ENCODE peak calls at places on chromosomes 13 and 19, in six cellular contexts. V, N, P, W, B and U are unnamed samples.

GRCh38 chr13:32669030-32669646 is 82.9 kb downstream of the PDS5B start:
- DNase-seq in W (peak), B (no peak), P (no peak), N (peak), V (no peak), U (no peak)

GRCh38 chr13:40971321-40971720 is 47.8 kb downstream of the ELF1 start:
- DNase-seq in V (no peak), P (no peak), N (no peak), W (no peak), B (no peak), U (no peak)

GRCh38 chr19:45746866-45747265 is 13.6 kb downstream of the MEIOSIN start:
- DNase-seq in B (no peak), P (no peak), V (no peak), N (no peak), W (no peak), U (no peak)

GRCh38 chr19:53102701-53103140 is 501 bp downstream of the ZNF160 start:
- DNase-seq in N (no peak), B (no peak), V (no peak), W (peak), P (peak), U (peak)

GRCh38 chr19:17376935-17377600 is at the start of gene PLVAP:
- DNase-seq in P (no peak), B (peak), N (no peak), V (no peak), W (no peak), U (no peak)

GRCh38 chr19:3123088-3123721 is 12.6 kb upstream of the GNA15 start:
- DNase-seq in P (no peak), W (no peak), N (no peak), V (no peak), B (no peak), U (no peak)

GRCh38 chr13:113135281-113135760 is 12.7 kb downstream of the F10 start:
- DNase-seq in B (no peak), V (no peak), P (no peak), W (no peak), N (no peak), U (no peak)

GRCh38 chr13:113152894-113153809 is 5.3 kb upstream of the PROZ start:
- DNase-seq in W (peak), B (peak), P (peak), V (no peak), N (no peak), U (peak)

GRCh38 chr19:46225558-46226004 is 4.0 kb upstream of the IGFL1 start:
- DNase-seq in W (peak), B (no peak), N (no peak), V (no peak), P (no peak), U (no peak)

GRCh38 chr13:77470986-77471385 is 64.5 kb upstream of the SCEL start:
- DNase-seq in W (no peak), V (no peak), P (no peak), N (no peak), B (no peak), U (no peak)

GRCh38 chr19:12766051-12766521 is 9.3 kb downstream of the HOOK2 start:
- DNase-seq in B (peak), P (peak), N (no peak), V (peak), W (peak), U (peak)

GRCh38 chr13:21240586-21240985 is 64.1 kb downstream of the MRPL57 start:
- DNase-seq in N (no peak), W (peak), V (no peak), B (no peak), P (no peak), U (no peak)

GRCh38 chr13:94858856-94859811 is 146.8 kb upstream of the SOX21 start:
- DNase-seq in P (no peak), B (peak), V (no peak), N (no peak), W (peak), U (no peak)

GRCh38 chr13:94192576-94192975 is 286.9 kb downstream of the DCT start:
- DNase-seq in W (peak), B (no peak), N (no peak), P (peak), V (no peak), U (no peak)

GRCh38 chr13:68232351-68233130 is 1002.4 kb upstream of the PCDH9 start:
- DNase-seq in B (no peak), W (no peak), P (no peak), N (no peak), V (no peak), U (no peak)

GRCh38 chr13:30872685-30873443 is 33.2 kb upstream of the MEDAG start:
- DNase-seq in P (peak), B (peak), W (peak), V (peak), N (no peak), U (no peak)

GRCh38 chr13:97307882-97308624 is 85.9 kb downstream of the MBNL2 start:
- DNase-seq in N (peak), V (no peak), W (peak), B (no peak), P (no peak), U (no peak)

GRCh38 chr19:14378890-14379289 is 2.4 kb upstream of the ADGRE5 start:
- DNase-seq in B (no peak), N (no peak), P (no peak), V (no peak), W (no peak), U (no peak)

GRCh38 chr13:97574926-97575325 is 141.0 kb downstream of the RAP2A start:
- DNase-seq in B (no peak), P (no peak), N (peak), V (peak), W (peak), U (no peak)

GRCh38 chr19:48970923-48971395 is 5.8 kb downstream of the FTL start:
- DNase-seq in N (no peak), W (peak), V (no peak), P (peak), B (peak), U (peak)

GRCh38 chr19:47766359-47766620 is 12.2 kb upstream of the SELENOW start:
- DNase-seq in W (no peak), P (no peak), N (no peak), V (no peak), B (no peak), U (no peak)

GRCh38 chr19:46617566-46618079 is 7.3 kb downstream of the PTGIR start:
- DNase-seq in V (no peak), P (no peak), B (no peak), W (no peak), N (no peak), U (no peak)

GRCh38 chr13:36163809-36164308 is 32.7 kb upstream of the DCLK1 start:
- DNase-seq in N (no peak), P (no peak), B (peak), W (peak), V (peak), U (no peak)

GRCh38 chr13:84303035-84303434 is 420.8 kb upstream of the SLITRK1 start:
- DNase-seq in V (no peak), N (no peak), W (no peak), B (no peak), P (no peak), U (no peak)

GRCh38 chr13:79445968-79446645 is 34.8 kb upstream of the NDFIP2 start:
- DNase-seq in W (no peak), P (no peak), N (no peak), V (no peak), B (no peak), U (no peak)

GRCh38 chr19:36139120-36139472 is 770 bp upstream of the CAPNS1 start:
- DNase-seq in P (no peak), V (no peak), W (no peak), B (no peak), N (no peak), U (no peak)

GRCh38 chr13:80070024-80070703 is 270.8 kb downstream of the SPRY2 start:
- DNase-seq in V (no peak), B (no peak), W (no peak), N (no peak), P (no peak), U (no peak)

GRCh38 chr13:66567899-66568612 is 662.1 kb downstream of the PCDH9 start:
- DNase-seq in V (no peak), W (no peak), P (no peak), B (no peak), N (no peak), U (no peak)

DNA sequence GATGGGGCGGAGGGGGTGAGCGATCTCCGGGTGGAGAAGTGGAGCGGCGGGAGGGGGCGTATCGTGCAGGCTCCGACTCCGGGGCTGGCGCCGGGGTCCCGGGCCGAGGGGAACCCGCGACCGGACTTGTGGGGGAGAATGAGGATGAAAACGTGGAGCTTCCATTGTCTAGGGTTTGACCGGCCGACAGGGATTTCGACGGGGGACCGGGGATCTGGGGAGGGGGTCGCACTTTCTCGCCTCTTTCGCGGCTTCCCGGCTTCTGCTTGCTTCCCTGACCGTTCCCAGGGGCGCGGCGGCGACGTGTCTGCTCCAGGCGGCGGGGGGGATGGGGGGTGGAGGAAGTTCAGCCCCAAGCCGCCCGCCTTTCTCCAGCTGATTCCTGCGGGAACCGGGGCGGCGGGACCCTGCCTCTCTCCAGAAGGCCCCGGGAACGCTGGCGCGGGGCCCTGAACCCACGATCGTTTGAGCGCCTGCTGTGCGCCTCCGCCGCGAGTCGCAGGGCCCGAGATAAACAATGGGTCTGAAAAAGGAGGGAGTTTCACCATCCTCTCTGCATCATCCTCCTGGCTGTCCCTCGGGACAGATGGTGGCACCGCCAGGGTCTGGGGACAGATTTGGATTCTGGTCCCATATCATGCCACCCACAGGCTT is 790 bp downstream of the TPM4 start:
- DNase-seq in B (peak), V (no peak), N (no peak), W (no peak), P (no peak), U (no peak)
- TF ChIP-seq CTCF in B (no peak), V (no peak), N (no peak), W (no peak), P (no peak), U (no peak)

GRCh38 chr19:50794074-50794777 is 4.0 kb downstream of the ACP4 start:
- DNase-seq in B (no peak), V (no peak), W (no peak), N (no peak), P (no peak), U (no peak)
- TF ChIP-seq CTCF in B (no peak), V (peak), W (no peak), N (no peak), P (peak), U (peak)

GRCh38 chr13:39587939-39588338 is 15.1 kb downstream of the LHFPL6 start:
- DNase-seq in W (no peak), B (no peak), V (no peak), N (no peak), P (no peak), U (no peak)
- TF ChIP-seq CTCF in W (no peak), B (no peak), V (no peak), N (no peak), P (no peak), U (no peak)

DNA sequence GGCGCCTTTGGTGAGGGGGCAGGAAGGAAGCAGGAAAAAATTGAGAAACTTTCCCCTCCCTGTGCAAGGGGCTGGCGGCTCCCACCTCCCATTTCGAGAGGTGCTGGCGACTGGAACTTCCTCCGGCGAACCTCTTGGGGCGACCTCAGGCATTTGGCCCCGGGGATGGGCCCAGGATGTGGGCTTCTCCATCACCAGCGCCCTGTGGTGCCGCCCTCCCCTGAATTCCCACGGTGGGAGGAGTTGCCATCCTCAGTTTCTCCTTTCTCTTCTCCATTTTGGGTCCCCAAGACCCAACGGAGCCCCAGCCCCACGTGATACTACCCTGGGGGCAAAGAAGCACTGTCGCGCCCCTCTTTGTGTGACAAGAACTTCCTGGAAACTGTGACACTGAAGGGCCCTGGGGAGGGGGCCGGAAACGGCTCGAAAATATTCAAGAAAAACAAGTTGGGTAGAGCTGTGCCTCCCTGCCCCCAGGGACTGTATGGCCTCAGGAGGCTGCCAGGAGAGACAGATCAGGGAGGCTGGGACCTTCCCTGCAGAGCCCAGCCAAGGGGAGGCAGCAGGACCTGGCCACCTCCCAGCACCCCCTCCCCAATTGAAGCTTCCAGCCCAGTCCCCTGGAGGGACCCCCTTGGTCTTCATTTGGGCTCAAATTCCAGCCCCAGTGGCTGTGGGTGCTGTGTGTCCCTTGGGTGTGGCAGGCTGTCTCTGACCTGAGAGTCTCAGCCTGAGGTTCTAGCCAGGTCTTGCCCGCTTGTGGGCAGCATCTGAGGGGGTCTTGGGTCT is 16.2 kb upstream of the AP1M2 start:
- DNase-seq in B (peak), N (no peak), V (no peak), W (no peak), P (no peak), U (no peak)
- TF ChIP-seq CTCF in B (no peak), N (no peak), V (no peak), W (no peak), P (no peak), U (no peak)

DNA sequence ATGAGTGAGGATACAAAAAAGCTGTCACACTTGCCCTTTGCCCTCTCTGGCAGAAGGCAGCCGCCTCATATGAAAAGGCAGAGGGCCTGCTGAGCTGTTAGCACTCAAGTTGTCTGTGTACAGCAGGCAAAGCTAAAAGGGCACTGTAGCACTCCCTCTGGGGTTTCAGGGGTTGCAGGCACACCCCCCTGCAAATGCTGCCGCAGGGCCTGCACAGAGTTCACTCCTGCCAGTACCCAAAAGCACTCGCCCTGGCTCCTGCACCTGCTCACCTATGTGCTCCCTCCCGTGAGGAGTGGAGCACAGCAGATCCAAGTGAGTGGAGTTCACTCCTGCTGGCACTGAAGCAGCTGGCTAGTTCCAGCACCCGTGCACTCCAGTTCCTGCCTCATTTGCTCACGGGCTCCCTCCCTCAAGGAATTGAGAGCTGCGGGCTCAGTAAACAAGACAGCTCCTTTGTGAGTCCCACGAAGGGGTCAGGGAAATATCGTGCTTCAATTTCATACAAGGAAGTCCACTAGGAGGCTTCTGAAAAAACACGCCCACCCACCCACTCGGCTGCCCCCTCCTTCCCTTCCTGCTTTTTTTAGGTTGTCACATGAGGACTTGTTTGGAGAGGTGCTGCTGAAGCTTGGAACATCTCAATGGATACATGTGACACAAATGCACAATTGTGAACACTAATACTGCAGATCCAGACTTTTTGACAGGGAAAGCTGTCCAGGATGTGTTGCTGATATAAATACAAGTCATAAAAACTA is 9.9 kb upstream of the RCBTB2 start:
- DNase-seq in B (peak), W (peak), P (peak), V (no peak), N (no peak), U (no peak)
- TF ChIP-seq CTCF in B (no peak), W (peak), P (peak), V (peak), N (no peak), U (peak)

DNA sequence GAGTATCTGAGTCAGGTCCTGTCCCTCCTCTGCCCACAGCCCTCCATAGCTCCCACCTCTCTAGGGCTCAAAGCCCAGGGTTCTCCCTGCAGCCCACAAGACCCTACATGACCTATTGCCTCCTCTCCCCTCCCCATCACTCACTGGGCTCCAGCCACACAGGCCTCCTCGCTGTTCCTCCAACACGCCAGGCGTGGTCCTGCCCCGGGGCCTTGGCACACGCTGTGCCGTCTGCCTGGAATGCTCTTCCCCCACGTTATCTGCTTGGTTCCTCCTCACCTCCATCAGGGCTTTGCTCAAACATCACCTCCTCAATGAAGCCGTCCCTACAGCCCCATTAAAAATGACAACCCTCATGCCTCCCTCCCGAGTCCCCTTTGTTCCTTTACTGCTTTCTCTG is 21.1 kb downstream of the PTPRS start:
- DNase-seq in P (no peak), N (no peak), W (no peak), B (no peak), V (no peak), U (no peak)
- TF ChIP-seq CTCF in P (no peak), N (no peak), W (no peak), B (no peak), V (no peak), U (no peak)

DNA sequence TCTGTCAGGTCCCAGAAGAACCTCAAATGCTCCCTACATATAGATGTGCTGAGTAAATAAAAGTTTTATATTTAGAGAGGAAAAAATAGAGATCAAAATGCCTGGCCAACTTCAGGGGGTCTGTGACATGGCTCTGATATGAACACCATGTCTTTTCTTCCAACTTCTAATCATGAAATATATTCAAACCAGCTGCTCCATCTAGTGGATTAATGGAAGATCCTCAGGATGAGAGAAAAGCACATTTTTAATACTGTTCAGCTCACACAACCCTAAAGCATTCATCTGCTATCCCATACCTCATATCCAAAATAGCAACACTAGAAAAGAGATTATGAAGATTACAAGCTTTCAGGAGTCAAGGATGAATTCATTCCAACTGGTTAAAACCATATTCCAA is 56.0 kb upstream of the DOCK9 start:
- DNase-seq in W (peak), B (no peak), P (no peak), V (no peak), N (no peak), U (no peak)
- TF ChIP-seq CTCF in W (peak), B (peak), P (peak), V (peak), N (peak), U (peak)

GRCh38 chr19:10332965-10333757 is at the start of gene RAVER1:
- DNase-seq in P (peak), W (peak), B (peak), V (peak), N (peak), U (peak)

GRCh38 chr19:10333758-10334339 is 520 bp upstream of the RAVER1 start:
- DNase-seq in P (peak), N (no peak), V (no peak), B (no peak), W (peak), U (no peak)

GRCh38 chr19:10329555-10329954 is 3.8 kb downstream of the RAVER1 start:
- DNase-seq in N (no peak), V (no peak), P (no peak), W (no peak), B (no peak), U (no peak)

GRCh38 chr19:10334340-10335148 is 1.2 kb upstream of the RAVER1 start:
- DNase-seq in B (peak), V (peak), W (peak), P (peak), N (peak), U (peak)

DNA sequence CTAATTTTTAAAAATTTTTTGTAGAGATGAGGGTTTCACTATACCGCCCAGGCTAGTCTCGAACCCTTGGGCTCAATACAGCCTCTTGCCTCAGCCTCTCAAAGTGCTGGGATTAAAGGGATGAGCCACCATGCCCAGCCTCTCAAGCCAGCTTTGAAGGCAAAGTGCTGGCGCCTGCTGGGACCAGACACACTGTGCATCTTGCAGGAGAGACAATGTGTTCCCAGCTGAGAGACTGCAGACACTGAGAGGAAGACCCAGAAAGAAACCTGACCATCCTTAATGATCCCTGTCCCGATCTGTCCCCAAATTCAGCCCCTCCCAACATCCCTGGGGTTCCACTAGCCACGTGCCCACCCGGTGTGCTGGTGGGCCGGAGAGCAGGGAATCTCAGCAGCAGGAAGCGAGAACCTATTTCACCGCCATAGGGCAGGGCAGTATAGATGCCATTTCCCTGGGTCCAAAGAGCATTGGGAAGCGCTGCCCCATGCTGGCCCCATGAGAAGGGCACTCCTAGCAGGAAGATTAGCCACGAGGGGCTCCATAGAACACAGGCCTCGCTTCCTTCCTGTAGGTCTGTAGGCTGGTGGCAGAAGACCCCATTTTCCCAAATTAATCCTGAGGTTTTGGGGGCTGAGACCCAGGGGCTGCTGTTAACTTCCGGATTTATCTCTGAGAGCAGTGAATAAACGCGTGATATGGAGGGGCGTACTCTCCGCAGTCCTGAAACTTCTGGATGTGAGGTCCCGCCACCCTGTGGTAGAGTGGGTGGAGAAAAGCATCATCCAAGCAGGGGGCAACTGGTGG is 968 bp downstream of the RAVER1 start:
- DNase-seq in W (no peak), B (no peak), N (no peak), P (no peak), V (no peak), U (no peak)
- TF ChIP-seq CTCF in W (no peak), B (no peak), N (no peak), P (no peak), V (peak), U (no peak)